ENCODE peak calls at places on chromosomes 12 and 14, in ten cellular contexts. Z is fibroblast of lung, T is PC-9, X is PC-3, M is Karpas-422, C is HepG2, V is mesenchymal stem cell, E is A549, I is hepatocyte, Y is GM23338. W is an unnamed sample.

GRCh38 chr12:54352022-54352531 is 12.2 kb downstream of the GPR84 start:
- DNase-seq in X (no peak), M (no peak), T (no peak), Z (peak; percentile 88), Y (peak; percentile 92), I (peak; percentile 81), C (no peak), V (peak; percentile 70), E (no peak), W (peak; percentile 91)

GRCh38 chr12:103334447-103334846 is 161.3 kb downstream of the C12orf42 start:
- DNase-seq in Z (no peak), Y (no peak), E (no peak), V (no peak), C (no peak), T (no peak), M (no peak), I (no peak), X (no peak), W (no peak)

GRCh38 chr12:67220065-67220464 is 49.1 kb upstream of the CAND1 start:
- DNase-seq in E (peak; percentile 41), C (peak; percentile 10), M (no peak), I (peak; percentile 30), Y (peak; percentile 48), T (no peak), Z (peak; percentile 3), X (peak; percentile 62), V (no peak), W (peak; percentile 32)

GRCh38 chr14:37063467-37064240 is 108.8 kb downstream of the SLC25A21 start:
- DNase-seq in I (no peak), Z (peak; percentile 25), E (no peak), X (no peak), M (no peak), C (no peak), T (no peak), V (no peak), Y (no peak), W (no peak)

GRCh38 chr12:106248177-106248848 is 493 bp upstream of the CKAP4 start:
- DNase-seq in M (no peak), I (peak; percentile 79), T (no peak), E (peak; percentile 65), Z (peak; percentile 76), C (peak; percentile 19), Y (peak; percentile 59), V (peak; percentile 90), X (peak; percentile 58), W (peak; percentile 52)

GRCh38 chr14:22517117-22517720 is 71.8 kb downstream of the DAD1 start:
- DNase-seq in X (no peak), T (no peak), M (no peak), Y (no peak), I (no peak), C (no peak), E (no peak), Z (no peak), V (no peak), W (no peak)

GRCh38 chr12:14567311-14568195 is at the start of gene PLBD1:
- DNase-seq in C (no peak), Z (peak; percentile 41), V (peak; percentile 55), X (peak; percentile 44), I (peak; percentile 67), M (no peak), T (peak; percentile 40), E (peak; percentile 56), Y (peak; percentile 88), W (peak; percentile 73)

GRCh38 chr14:68977137-68977740 is 1.9 kb downstream of the ACTN1 start:
- DNase-seq in E (no peak), C (peak; percentile 84), V (no peak), X (no peak), Y (no peak), T (no peak), Z (no peak), M (no peak), I (no peak), W (peak; percentile 63)

GRCh38 chr14:74531467-74531866 is 37.9 kb downstream of the ISCA2 start:
- DNase-seq in X (peak; percentile 56), Y (peak; percentile 78), M (peak; percentile 61), Z (peak; percentile 31), T (no peak), I (peak; percentile 40), E (peak; percentile 58), C (peak; percentile 16), V (peak; percentile 21), W (peak; percentile 70)

GRCh38 chr12:1595026-1595561 is 713 bp upstream of the FBXL14 start:
- DNase-seq in Y (no peak), V (peak; percentile 41), E (no peak), C (no peak), I (peak; percentile 41), X (no peak), M (peak; percentile 54), Z (no peak), T (no peak), W (peak; percentile 39)

GRCh38 chr14:35961697-35962274 is 135.6 kb downstream of the BRMS1L start:
- DNase-seq in I (no peak), Y (no peak), E (no peak), Z (no peak), C (no peak), M (no peak), T (no peak), V (no peak), X (no peak), W (no peak)

GRCh38 chr12:3489057-3489456 is 1.9 kb upstream of the PRMT8 start:
- DNase-seq in Z (peak; percentile 35), Y (no peak), X (no peak), E (no peak), M (no peak), T (no peak), C (no peak), I (no peak), V (no peak), W (no peak)

GRCh38 chr14:64117671-64118402 is 176.3 kb downstream of the ESR2 start:
- DNase-seq in V (no peak), Y (no peak), T (no peak), M (no peak), X (peak; percentile 69), E (peak; percentile 19), C (no peak), Z (peak; percentile 91), I (no peak), W (no peak)

GRCh38 chr14:61077437-61077836 is 96.4 kb downstream of the SLC38A6 start:
- DNase-seq in I (no peak), T (no peak), V (no peak), Y (no peak), E (no peak), C (no peak), M (peak; percentile 65), Z (no peak), X (peak; percentile 51), W (no peak)
- H3K4me2 ChIP-seq in I (no peak overlapping the region), T (no peak overlapping the region), V (no peak overlapping the region), Y (no peak overlapping the region), E (no peak overlapping the region), C (no peak overlapping the region), M (peak overlapping the region; percentile 11), Z (no peak overlapping the region), X (peak overlapping the region; percentile 14), W (no peak overlapping the region)

DNA sequence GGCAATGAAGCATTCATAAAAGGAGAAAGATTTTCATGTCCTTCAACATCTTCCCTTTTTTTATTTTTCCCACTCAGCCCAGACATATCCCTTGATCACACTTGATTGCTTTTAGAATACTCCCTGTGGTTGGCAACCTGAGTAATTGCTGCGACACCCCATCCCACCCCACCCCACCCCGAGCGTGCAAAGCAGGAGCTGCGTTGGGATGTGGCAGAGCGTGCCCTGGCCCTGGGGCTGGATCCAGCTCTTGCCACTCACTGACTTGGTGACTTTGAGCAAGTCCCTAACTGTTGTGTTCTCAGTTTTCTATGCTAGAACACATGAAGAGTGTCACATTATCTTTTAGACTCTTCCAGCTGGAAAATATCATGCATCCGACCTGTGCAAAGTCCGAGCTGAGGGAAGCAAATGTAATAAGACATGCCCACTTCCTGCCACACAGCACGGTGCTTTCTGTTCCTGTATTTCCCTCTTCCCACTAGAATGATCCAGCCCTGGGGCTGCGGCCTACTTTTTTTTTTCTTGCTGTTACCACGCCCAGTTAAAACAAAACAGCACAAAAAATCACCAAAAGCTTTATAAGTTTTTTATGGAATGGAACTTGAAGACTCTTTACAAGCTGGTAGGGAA is 4.0 kb downstream of the ASCL4 start:
- DNase-seq in T (no peak), E (no peak), Z (no peak), M (no peak), C (peak; percentile 3), X (no peak), Y (no peak), V (no peak), I (no peak), W (no peak)
- H3K4me2 ChIP-seq in T (no peak overlapping the region), E (no peak overlapping the region), Z (no peak overlapping the region), M (no peak overlapping the region), C (no peak overlapping the region), X (no peak overlapping the region), Y (no peak overlapping the region), V (no peak overlapping the region), I (no peak overlapping the region), W (no peak overlapping the region)

GRCh38 chr14:88322505-88323085 is 474 bp downstream of the KCNK10 start:
- DNase-seq in I (no peak), C (no peak), Y (peak; percentile 4), E (no peak), X (no peak), T (no peak), V (no peak), M (no peak), Z (no peak), W (peak; percentile 20)
- H3K4me2 ChIP-seq in I (peak overlapping the region; percentile 93), C (peak overlapping the region; percentile 32), Y (peak overlapping the region; percentile 94), E (peak overlapping the region; percentile 65), X (peak overlapping the region; percentile 61), T (no peak overlapping the region), V (peak overlapping the region; percentile 86), M (peak overlapping the region; percentile 50), Z (no peak overlapping the region), W (peak overlapping the region; percentile 99)

DNA sequence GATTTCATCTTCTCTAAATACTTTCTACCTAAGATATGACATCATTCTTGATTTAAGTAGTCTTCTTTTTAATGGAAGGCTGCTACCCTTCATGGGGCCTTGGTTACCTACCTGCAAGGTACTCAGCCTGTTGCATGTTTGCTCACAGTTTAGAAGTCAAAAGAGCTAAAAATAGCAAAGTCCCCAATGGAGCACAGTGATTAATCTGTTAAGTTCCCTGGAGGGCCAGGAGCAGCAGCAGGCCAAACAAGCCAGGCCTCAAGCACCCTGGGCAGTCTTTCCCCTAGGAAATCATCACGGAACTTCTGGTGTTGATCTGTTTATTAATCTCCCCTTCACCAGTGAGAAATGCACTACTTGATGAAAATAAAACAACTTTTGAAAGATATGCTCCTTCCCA is 24.0 kb upstream of the SLC8A3 start:
- DNase-seq in T (no peak), V (no peak), I (no peak), Z (no peak), C (no peak), Y (no peak), E (no peak), X (no peak), M (no peak), W (no peak)
- H3K4me2 ChIP-seq in T (no peak overlapping the region), V (peak overlapping the region; percentile 21), I (no peak overlapping the region), Z (no peak overlapping the region), C (no peak overlapping the region), Y (no peak overlapping the region), E (no peak overlapping the region), X (no peak overlapping the region), M (no peak overlapping the region), W (no peak overlapping the region)